ENCODE peak calls at places on chromosome 13, in six cellular contexts. One of them, this sample, is unnamed.
A peak's percentile ranks its signal among the peaks of the same experiment; 100 is the strongest.

GRCh38 chr13:59409651-59410200 is 754.0 kb downstream of the DIAPH3 start:
- DNase-seq in OCI-LY7: no peak
- DNase-seq in fibroblast of the aortic adventitia: no peak
- DNase-seq in lower lobe of right lung: no peak
- DNase-seq in HFFc6: no peak
- DNase-seq in tibial artery: no peak
- DNase-seq in this sample: no peak

GRCh38 chr13:97810152-97810551 is 143.3 kb upstream of the IPO5 start:
- DNase-seq in fibroblast of the aortic adventitia: peak; percentile 34
- DNase-seq in OCI-LY7: no peak
- DNase-seq in lower lobe of right lung: no peak
- DNase-seq in HFFc6: peak; percentile 13
- DNase-seq in tibial artery: no peak
- DNase-seq in this sample: no peak

GRCh38 chr13:47252627-47253026 is 355.8 kb upstream of the HTR2A start:
- DNase-seq in fibroblast of the aortic adventitia: peak; percentile 62
- DNase-seq in OCI-LY7: no peak
- DNase-seq in lower lobe of right lung: no peak
- DNase-seq in tibial artery: no peak
- DNase-seq in HFFc6: peak; percentile 2
- DNase-seq in this sample: no peak

GRCh38 chr13:86731987-86732386 is 932.8 kb upstream of the SLITRK6 start:
- DNase-seq in HFFc6: no peak
- DNase-seq in tibial artery: no peak
- DNase-seq in OCI-LY7: no peak
- DNase-seq in lower lobe of right lung: no peak
- DNase-seq in fibroblast of the aortic adventitia: no peak
- DNase-seq in this sample: no peak

GRCh38 chr13:77751513-77752456 is 54.3 kb downstream of the SLAIN1 start:
- DNase-seq in HFFc6: peak; percentile 24
- DNase-seq in tibial artery: no peak
- DNase-seq in lower lobe of right lung: peak; percentile 42
- DNase-seq in OCI-LY7: peak; percentile 67
- DNase-seq in fibroblast of the aortic adventitia: peak; percentile 63
- DNase-seq in this sample: no peak

GRCh38 chr13:18961383-18962117 is 220.1 kb downstream of the TUBA3C start:
- DNase-seq in OCI-LY7: no peak
- DNase-seq in HFFc6: no peak
- DNase-seq in fibroblast of the aortic adventitia: no peak
- DNase-seq in lower lobe of right lung: no peak
- DNase-seq in tibial artery: no peak
- DNase-seq in this sample: no peak

GRCh38 chr13:41660426-41660825 is 203.1 kb downstream of the RGCC start:
- DNase-seq in HFFc6: no peak
- DNase-seq in OCI-LY7: no peak
- DNase-seq in fibroblast of the aortic adventitia: no peak
- DNase-seq in tibial artery: no peak
- DNase-seq in lower lobe of right lung: no peak
- DNase-seq in this sample: no peak

GRCh38 chr13:113635048-113635420 is 23.0 kb downstream of the ATP4B start:
- DNase-seq in OCI-LY7: no peak
- DNase-seq in tibial artery: no peak
- DNase-seq in HFFc6: no peak
- DNase-seq in fibroblast of the aortic adventitia: no peak
- DNase-seq in lower lobe of right lung: peak; percentile 14
- DNase-seq in this sample: no peak

GRCh38 chr13:26784704-26785639 is 24.4 kb upstream of the GPR12 start:
- DNase-seq in lower lobe of right lung: no peak
- DNase-seq in HFFc6: no peak
- DNase-seq in fibroblast of the aortic adventitia: no peak
- DNase-seq in tibial artery: no peak
- DNase-seq in OCI-LY7: peak; percentile 95
- DNase-seq in this sample: no peak

GRCh38 chr13:107254392-107254791 is 686.5 kb upstream of the ARGLU1 start:
- DNase-seq in HFFc6: no peak
- DNase-seq in fibroblast of the aortic adventitia: no peak
- DNase-seq in OCI-LY7: no peak
- DNase-seq in tibial artery: no peak
- DNase-seq in lower lobe of right lung: no peak
- DNase-seq in this sample: no peak

GRCh38 chr13:51733656-51734334 is 70.2 kb downstream of the DHRS12 start:
- DNase-seq in tibial artery: no peak
- DNase-seq in HFFc6: peak; percentile 7
- DNase-seq in lower lobe of right lung: no peak
- DNase-seq in fibroblast of the aortic adventitia: peak; percentile 21
- DNase-seq in OCI-LY7: no peak
- DNase-seq in this sample: no peak

GRCh38 chr13:51730927-51731326 is 73.0 kb downstream of the DHRS12 start:
- DNase-seq in OCI-LY7: no peak
- DNase-seq in tibial artery: no peak
- DNase-seq in fibroblast of the aortic adventitia: no peak
- DNase-seq in lower lobe of right lung: no peak
- DNase-seq in HFFc6: no peak
- DNase-seq in this sample: no peak

GRCh38 chr13:51729853-51730553 is 74.0 kb downstream of the DHRS12 start:
- DNase-seq in tibial artery: peak; percentile 80
- DNase-seq in HFFc6: peak; percentile 85
- DNase-seq in OCI-LY7: no peak
- DNase-seq in fibroblast of the aortic adventitia: peak; percentile 84
- DNase-seq in lower lobe of right lung: no peak
- DNase-seq in this sample: peak; percentile 53

GRCh38 chr13:51728972-51729371 is 75.0 kb downstream of the DHRS12 start:
- DNase-seq in lower lobe of right lung: no peak
- DNase-seq in HFFc6: peak; percentile 89
- DNase-seq in fibroblast of the aortic adventitia: peak; percentile 81
- DNase-seq in OCI-LY7: no peak
- DNase-seq in tibial artery: no peak
- DNase-seq in this sample: peak; percentile 36

DNA sequence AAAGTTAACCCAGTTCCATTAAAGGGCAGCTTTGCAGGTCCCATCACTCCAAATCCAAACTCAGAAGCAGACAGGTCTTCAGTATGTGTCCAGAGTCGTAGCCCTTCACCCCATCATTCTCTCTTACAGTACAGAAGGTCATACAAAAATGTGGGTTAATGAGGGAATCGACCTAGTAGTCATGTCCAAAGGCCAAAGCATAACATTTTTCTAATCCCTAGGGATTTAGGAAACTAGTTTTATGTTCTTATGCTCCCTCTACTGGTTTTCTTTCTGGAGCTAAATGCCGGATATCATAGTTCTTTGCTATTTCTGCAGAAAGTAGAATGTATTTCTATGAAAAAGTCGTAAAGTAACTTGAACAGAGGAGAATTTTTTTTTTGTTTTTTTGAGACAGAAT is 72.2 kb downstream of the DHRS12 start:
- DNase-seq in OCI-LY7: no peak
- DNase-seq in lower lobe of right lung: no peak
- DNase-seq in fibroblast of the aortic adventitia: peak; percentile 87
- DNase-seq in tibial artery: no peak
- DNase-seq in HFFc6: peak; percentile 48
- DNase-seq in this sample: no peak
- TF ChIP-seq CTCF in OCI-LY7: no peak
- TF ChIP-seq CTCF in lower lobe of right lung: peak; percentile 33
- TF ChIP-seq CTCF in fibroblast of the aortic adventitia: peak; percentile 63
- TF ChIP-seq CTCF in tibial artery: peak; percentile 49
- TF ChIP-seq CTCF in HFFc6: peak; percentile 71
- TF ChIP-seq CTCF in this sample: peak; percentile 34

DNA sequence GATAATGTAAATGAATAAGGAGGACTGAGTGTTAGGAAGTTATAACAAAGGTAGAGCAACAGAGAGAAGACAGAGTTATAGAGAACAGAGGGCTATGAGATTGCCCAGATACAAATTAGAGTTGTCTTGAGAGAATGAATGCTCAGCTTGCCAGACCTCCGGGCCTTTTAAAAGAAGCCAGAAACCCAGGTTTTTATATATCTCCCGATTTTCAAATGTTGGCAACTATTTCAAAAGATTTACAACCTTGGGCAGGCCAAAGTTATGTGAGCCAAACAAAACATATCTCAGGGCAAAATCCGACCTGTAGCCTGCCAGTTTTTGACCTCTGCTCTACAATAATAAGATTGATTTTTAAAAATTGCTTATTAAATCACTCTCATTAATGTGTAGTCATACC is 573.1 kb upstream of the SLC10A2 start:
- DNase-seq in tibial artery: no peak
- DNase-seq in fibroblast of the aortic adventitia: no peak
- DNase-seq in HFFc6: no peak
- DNase-seq in lower lobe of right lung: no peak
- DNase-seq in OCI-LY7: no peak
- DNase-seq in this sample: no peak
- TF ChIP-seq CTCF in tibial artery: no peak
- TF ChIP-seq CTCF in fibroblast of the aortic adventitia: no peak
- TF ChIP-seq CTCF in HFFc6: no peak
- TF ChIP-seq CTCF in lower lobe of right lung: no peak
- TF ChIP-seq CTCF in OCI-LY7: no peak
- TF ChIP-seq CTCF in this sample: no peak

DNA sequence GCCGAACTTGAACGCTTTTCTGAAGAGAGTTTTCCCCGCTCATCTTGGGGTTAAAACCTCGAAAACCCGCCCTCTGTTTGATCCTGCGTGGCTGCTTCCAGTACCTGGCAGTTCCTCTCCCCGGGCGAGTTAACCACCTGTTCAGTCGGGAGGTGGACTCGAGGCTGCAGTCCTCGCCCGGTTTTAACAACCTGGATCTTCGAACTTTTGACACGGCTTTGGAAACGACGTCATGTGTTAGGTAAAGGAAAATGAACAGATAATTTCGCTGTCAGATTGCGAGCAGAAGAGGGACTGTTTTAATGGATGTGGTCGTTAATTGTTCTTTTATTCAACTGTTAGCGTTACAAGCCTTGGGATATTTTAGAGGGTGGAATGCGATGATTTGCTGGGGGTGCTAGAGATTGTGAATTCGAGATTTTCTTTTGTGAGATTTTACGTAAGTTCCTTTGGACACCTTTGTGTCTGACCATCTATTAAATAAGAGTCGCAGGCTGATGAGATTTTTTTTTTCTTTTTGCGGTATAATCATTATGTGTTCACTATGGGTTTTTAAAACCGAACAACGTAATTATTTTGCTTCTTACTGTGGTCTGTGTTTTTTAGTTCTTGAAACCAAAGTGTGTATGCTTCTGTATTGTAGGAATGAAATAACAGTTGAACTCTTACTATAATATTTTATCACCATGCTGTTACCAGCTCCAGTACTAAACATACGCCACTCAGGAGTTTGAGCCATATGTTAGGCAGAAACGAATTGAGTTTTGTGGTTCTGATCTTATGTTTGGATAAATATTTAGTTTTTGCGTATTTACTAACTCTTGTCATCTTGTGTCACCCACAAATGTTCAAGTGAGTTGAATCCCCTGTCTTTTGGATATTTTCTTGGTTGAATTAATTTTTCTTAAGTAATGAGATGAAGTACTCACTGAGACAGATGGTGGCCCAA is 1.2 kb downstream of the FNDC3A start:
- DNase-seq in fibroblast of the aortic adventitia: peak; percentile 32
- DNase-seq in tibial artery: no peak
- DNase-seq in HFFc6: peak; percentile 15
- DNase-seq in OCI-LY7: peak; percentile 19
- DNase-seq in lower lobe of right lung: no peak
- DNase-seq in this sample: no peak
- TF ChIP-seq CTCF in fibroblast of the aortic adventitia: no peak
- TF ChIP-seq CTCF in tibial artery: no peak
- TF ChIP-seq CTCF in HFFc6: no peak
- TF ChIP-seq CTCF in OCI-LY7: no peak
- TF ChIP-seq CTCF in lower lobe of right lung: no peak
- TF ChIP-seq CTCF in this sample: no peak

GRCh38 chr13:22801402-22802003 is 379.3 kb upstream of the SGCG start:
- DNase-seq in OCI-LY7: peak; percentile 20
- DNase-seq in HFFc6: no peak
- DNase-seq in lower lobe of right lung: no peak
- DNase-seq in fibroblast of the aortic adventitia: peak; percentile 10
- DNase-seq in tibial artery: no peak
- DNase-seq in this sample: no peak
- TF ChIP-seq CTCF in OCI-LY7: peak; percentile 66
- TF ChIP-seq CTCF in HFFc6: peak; percentile 42
- TF ChIP-seq CTCF in lower lobe of right lung: peak; percentile 34
- TF ChIP-seq CTCF in fibroblast of the aortic adventitia: no peak
- TF ChIP-seq CTCF in tibial artery: peak; percentile 18
- TF ChIP-seq CTCF in this sample: no peak

GRCh38 chr13:49235856-49236431 is 11.8 kb upstream of the CDADC1 start:
- DNase-seq in lower lobe of right lung: no peak
- DNase-seq in fibroblast of the aortic adventitia: no peak
- DNase-seq in HFFc6: no peak
- DNase-seq in OCI-LY7: no peak
- DNase-seq in tibial artery: no peak
- DNase-seq in this sample: no peak

GRCh38 chr13:49241296-49241695 is 6.4 kb upstream of the CDADC1 start:
- DNase-seq in fibroblast of the aortic adventitia: peak; percentile 47
- DNase-seq in OCI-LY7: no peak
- DNase-seq in tibial artery: no peak
- DNase-seq in lower lobe of right lung: no peak
- DNase-seq in HFFc6: no peak
- DNase-seq in this sample: no peak

GRCh38 chr13:49238621-49239020 is 9.1 kb upstream of the CDADC1 start:
- DNase-seq in lower lobe of right lung: no peak
- DNase-seq in tibial artery: no peak
- DNase-seq in fibroblast of the aortic adventitia: no peak
- DNase-seq in HFFc6: peak; percentile 45
- DNase-seq in OCI-LY7: no peak
- DNase-seq in this sample: no peak

GRCh38 chr13:49234741-49235140 is 13.0 kb upstream of the CDADC1 start:
- DNase-seq in lower lobe of right lung: no peak
- DNase-seq in fibroblast of the aortic adventitia: no peak
- DNase-seq in HFFc6: no peak
- DNase-seq in tibial artery: no peak
- DNase-seq in OCI-LY7: no peak
- DNase-seq in this sample: no peak

DNA sequence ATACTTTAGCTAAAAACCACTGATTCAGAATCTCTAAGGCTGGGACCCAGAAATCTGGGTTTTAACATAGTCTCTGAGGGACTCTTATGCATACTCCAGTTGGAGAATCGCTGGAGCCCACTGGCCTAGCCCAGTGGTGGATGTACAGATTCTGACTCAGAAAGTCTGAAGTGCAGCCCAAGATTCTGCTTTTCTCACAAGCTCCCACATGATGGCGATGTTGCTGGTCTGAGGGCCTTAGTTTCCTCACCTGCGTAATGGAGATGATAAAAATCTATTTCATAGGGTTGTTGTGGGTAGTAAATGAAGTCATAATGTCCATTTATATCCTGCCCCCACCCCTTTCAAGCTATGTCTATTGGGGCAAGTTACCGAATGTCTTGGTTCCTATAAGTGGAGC is 7.7 kb upstream of the CDADC1 start:
- DNase-seq in lower lobe of right lung: no peak
- DNase-seq in fibroblast of the aortic adventitia: peak; percentile 45
- DNase-seq in HFFc6: peak; percentile 25
- DNase-seq in OCI-LY7: peak; percentile 61
- DNase-seq in tibial artery: no peak
- DNase-seq in this sample: no peak
- TF ChIP-seq CTCF in lower lobe of right lung: peak; percentile 37
- TF ChIP-seq CTCF in fibroblast of the aortic adventitia: peak; percentile 62
- TF ChIP-seq CTCF in HFFc6: peak; percentile 73
- TF ChIP-seq CTCF in OCI-LY7: peak; percentile 86
- TF ChIP-seq CTCF in tibial artery: peak; percentile 15
- TF ChIP-seq CTCF in this sample: peak; percentile 50

DNA sequence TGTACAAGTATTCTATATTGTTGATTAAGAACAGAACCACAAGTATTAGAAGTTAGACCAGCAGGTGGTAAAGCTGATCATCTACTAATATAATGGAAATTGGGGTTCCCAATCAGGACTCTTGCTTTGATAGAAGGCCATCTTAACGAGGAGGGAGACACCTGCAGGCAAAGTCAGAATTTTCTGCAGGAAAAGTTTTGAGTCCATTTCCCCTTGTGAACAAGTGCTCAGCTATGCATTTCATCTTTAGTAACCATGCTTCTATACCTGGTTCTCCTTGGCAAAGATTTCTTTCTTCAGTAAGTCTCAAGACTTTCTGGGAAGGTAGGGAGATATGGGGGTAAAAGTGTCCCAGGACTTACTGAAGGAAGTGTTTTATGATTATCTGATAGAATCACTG is 36.1 kb upstream of the USPL1 start:
- DNase-seq in fibroblast of the aortic adventitia: peak; percentile 45
- DNase-seq in HFFc6: no peak
- DNase-seq in lower lobe of right lung: no peak
- DNase-seq in tibial artery: no peak
- DNase-seq in OCI-LY7: peak; percentile 59
- DNase-seq in this sample: no peak
- TF ChIP-seq CTCF in fibroblast of the aortic adventitia: peak; percentile 40
- TF ChIP-seq CTCF in HFFc6: peak; percentile 65
- TF ChIP-seq CTCF in lower lobe of right lung: peak; percentile 26
- TF ChIP-seq CTCF in tibial artery: no peak
- TF ChIP-seq CTCF in OCI-LY7: peak; percentile 85
- TF ChIP-seq CTCF in this sample: no peak